ENCODE peak calls at places on chromosomes 12 and 14, in four cellular contexts. H is uterus, J is lower lobe of right lung, Q is GM20000. N is an unnamed sample.

GRCh38 chr14:99910337-99911268 is 117.4 kb downstream of the EML1 start:
- DNase-seq in H (no peak), J (no peak), Q (no peak), N (no peak)

GRCh38 chr12:95548539-95549391 is 2.5 kb downstream of the USP44 start:
- DNase-seq in H (peak; percentile 49), J (peak; percentile 76), Q (peak; percentile 62), N (peak; percentile 76)

GRCh38 chr14:65864549-65864948 is 452.0 kb downstream of the FUT8 start:
- DNase-seq in H (no peak), J (no peak), Q (no peak), N (no peak)

GRCh38 chr12:115172521-115172920 is 488.5 kb upstream of the TBX3 start:
- DNase-seq in H (no peak), J (no peak), Q (no peak), N (no peak)

GRCh38 chr14:101332281-101332680 is 229.0 kb upstream of the DIO3 start:
- DNase-seq in H (no peak), J (no peak), Q (no peak), N (no peak)

GRCh38 chr12:40989785-40990184 is 198.3 kb upstream of the PDZRN4 start:
- DNase-seq in H (no peak), J (no peak), Q (no peak), N (no peak)

GRCh38 chr12:20050166-20050565 is 318.2 kb upstream of the PDE3A start:
- DNase-seq in H (no peak), J (no peak), Q (no peak), N (no peak)

GRCh38 chr14:76708028-76708427 is 53.2 kb upstream of the VASH1 start:
- DNase-seq in H (no peak), J (no peak), Q (no peak), N (no peak)

GRCh38 chr14:101379842-101380241 is 181.5 kb upstream of the DIO3 start:
- DNase-seq in H (no peak), J (no peak), Q (no peak), N (no peak)

GRCh38 chr12:103969391-103969790 is 3.7 kb downstream of the TDG start:
- DNase-seq in H (no peak), J (no peak), Q (no peak), N (no peak)

GRCh38 chr12:106110626-106111300 is 28.0 kb downstream of the NUAK1 start:
- DNase-seq in H (no peak), J (no peak), Q (no peak), N (no peak)
- TF ChIP-seq CTCF in H (no peak), J (no peak), Q (no peak), N (no peak)

GRCh38 chr12:69708649-69709048 is 9.5 kb upstream of the BEST3 start:
- DNase-seq in H (no peak), J (no peak), Q (no peak), N (no peak)
- TF ChIP-seq CTCF in H (no peak), J (no peak), Q (no peak), N (peak; percentile 50)

DNA sequence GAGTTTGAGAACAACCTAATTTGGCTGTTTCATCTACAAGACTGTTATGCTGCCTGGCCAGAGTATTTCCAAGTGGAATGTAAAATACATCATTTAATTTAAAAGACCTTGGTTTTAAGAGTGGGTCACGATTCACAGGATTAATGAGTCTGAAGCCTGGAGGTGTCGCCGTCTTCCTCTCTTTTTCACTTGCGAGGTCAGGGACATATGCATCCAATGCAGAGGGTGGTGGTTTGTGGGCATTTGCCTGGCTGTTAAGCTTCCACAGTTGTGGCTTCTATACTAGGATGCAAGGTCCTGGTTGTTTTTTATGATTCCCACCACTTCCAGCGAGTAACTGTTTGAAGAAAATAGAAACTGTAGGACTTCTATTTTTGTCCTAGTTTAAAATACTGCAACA is 22.8 kb upstream of the RASSF3 start:
- DNase-seq in H (no peak), J (no peak), Q (no peak), N (no peak)
- TF ChIP-seq CTCF in H (no peak), J (no peak), Q (no peak), N (no peak)

DNA sequence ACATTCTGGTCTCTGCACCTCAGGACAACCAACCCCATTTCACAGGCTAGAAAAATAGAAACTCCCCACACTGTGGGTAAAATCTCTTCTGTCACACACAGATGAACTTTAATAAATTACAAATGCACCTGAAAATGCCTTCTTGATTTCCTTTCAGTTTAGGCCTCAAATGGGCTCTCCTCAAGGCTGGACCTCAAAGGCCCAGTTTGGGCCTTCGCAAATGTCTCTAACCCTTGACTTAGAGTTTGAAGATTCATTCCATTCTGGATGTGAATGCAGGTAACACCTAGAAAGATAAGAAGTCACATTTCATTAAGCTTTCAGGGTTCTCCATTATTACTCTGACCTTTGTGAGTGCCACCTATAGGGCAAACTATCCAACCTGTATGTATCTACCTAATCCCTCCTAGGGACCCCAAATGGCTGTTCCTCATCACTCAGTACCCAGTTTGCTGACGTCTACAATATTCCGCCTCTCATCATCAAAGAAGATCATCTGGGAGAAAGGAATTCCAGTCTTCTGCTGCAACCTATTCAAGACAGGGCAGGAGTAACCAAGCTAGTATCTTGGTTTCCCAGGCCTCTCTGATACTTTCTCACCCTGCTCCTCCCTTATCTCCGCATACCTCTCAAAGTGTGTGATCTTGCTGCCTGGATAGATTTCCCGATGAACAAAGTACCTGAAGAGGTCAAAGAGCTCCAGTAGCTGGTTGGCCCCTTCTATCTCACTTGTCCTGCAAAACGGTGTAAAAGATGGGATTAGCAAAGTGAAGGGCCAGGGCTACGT is 771 bp upstream of the CHMP4A start:
- DNase-seq in H (no peak), J (no peak), Q (no peak), N (no peak)
- TF ChIP-seq CTCF in H (no peak), J (no peak), Q (no peak), N (no peak)

GRCh38 chr14:58151701-58152568 is at the start of gene ARMH4:
- DNase-seq in H (peak; percentile 77), J (peak; percentile 89), Q (peak; percentile 70), N (peak; percentile 75)
- TF ChIP-seq CTCF in H (peak; percentile 9), J (peak; percentile 33), Q (no peak), N (no peak)

DNA sequence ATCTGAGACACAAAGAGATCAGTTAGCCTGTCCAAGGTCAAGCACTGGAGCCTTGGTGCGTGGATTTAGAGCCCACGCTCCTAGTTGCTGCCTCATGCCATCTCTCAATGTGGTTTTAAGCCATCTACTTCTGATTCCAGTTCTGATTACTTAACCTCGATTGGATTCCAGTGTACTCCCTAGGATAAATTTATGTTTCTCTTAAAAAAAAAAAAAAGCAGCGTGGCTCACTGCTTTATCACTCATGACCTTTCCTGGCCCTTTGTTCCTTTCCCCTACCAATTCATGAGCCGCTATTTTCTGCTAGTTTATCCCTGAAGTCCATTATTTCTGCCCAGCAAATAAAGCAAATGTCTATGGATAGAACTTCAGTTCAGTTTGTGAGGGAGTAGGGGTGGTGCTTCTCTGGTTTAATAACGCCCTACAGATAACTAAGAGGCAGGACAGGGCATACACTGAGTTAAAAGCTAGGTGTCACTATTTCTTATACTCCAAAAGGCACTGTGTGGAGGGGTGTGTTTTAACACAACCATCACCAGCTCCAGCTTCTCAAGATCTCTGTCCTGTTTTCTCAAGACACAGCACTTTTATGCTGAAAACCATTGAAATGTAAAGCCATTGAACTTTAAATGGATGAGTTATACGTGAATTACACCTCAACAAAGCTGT is 9.8 kb upstream of the PARP11 start:
- DNase-seq in H (no peak), J (no peak), Q (peak; percentile 35), N (no peak)
- TF ChIP-seq CTCF in H (no peak), J (peak; percentile 11), Q (no peak), N (peak; percentile 27)

DNA sequence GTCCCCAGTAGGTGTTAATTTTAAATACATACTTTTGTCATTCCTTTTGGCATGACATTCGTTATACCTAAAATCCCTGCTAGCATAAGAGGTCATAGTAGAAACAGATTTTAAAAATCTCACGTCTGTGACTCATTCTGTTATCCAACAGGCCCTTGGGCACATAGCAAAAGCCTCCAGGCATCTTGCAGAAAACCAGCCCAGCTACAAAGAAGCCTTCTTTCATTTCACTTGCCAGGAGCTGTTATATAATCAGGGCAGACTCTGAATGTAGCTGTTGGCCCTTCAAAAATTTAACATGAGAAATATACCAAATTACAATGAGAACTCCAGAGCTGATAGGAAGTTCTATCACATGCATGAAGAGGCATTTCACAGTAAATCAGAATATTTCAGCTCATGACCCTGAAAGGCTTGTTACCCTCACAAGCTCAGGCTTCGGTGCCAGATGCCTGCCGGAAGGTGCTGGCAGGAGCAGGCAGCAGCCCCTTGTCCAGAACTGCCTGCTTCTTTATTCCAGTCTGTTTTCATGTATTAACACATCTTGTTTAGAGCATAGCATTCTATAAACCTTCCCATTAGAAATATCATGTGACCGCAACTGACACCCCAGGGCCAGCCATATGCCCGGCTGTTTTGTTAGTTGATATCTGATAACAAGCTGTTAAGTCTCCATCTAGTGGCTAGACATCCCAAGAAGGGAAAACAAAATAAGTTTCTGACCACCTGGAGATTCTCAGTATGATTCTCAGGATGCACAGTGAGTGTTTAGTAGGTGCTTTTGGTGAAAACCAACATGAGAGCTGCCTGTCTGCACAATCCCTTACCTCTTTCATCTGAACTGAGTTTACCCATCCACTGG is 17.8 kb downstream of the E2F7 start:
- DNase-seq in H (no peak), J (no peak), Q (no peak), N (no peak)
- TF ChIP-seq CTCF in H (no peak), J (no peak), Q (no peak), N (no peak)

GRCh38 chr12:99948380-99948779 is 36.4 kb downstream of the ANKS1B start:
- DNase-seq in H (no peak), J (no peak), Q (no peak), N (no peak)
- TF ChIP-seq CTCF in H (no peak), J (no peak), Q (no peak), N (no peak)

GRCh38 chr12:26120561-26121274 is 4.1 kb downstream of the BHLHE41 start:
- DNase-seq in H (no peak), J (no peak), Q (no peak), N (no peak)

GRCh38 chr12:26118356-26118755 is 6.5 kb downstream of the BHLHE41 start:
- DNase-seq in H (no peak), J (no peak), Q (no peak), N (no peak)

GRCh38 chr12:26121323-26121740 is 3.5 kb downstream of the BHLHE41 start:
- DNase-seq in H (no peak), J (no peak), Q (no peak), N (no peak)

GRCh38 chr12:26117321-26117720 is 7.5 kb downstream of the BHLHE41 start:
- DNase-seq in H (no peak), J (no peak), Q (no peak), N (no peak)

DNA sequence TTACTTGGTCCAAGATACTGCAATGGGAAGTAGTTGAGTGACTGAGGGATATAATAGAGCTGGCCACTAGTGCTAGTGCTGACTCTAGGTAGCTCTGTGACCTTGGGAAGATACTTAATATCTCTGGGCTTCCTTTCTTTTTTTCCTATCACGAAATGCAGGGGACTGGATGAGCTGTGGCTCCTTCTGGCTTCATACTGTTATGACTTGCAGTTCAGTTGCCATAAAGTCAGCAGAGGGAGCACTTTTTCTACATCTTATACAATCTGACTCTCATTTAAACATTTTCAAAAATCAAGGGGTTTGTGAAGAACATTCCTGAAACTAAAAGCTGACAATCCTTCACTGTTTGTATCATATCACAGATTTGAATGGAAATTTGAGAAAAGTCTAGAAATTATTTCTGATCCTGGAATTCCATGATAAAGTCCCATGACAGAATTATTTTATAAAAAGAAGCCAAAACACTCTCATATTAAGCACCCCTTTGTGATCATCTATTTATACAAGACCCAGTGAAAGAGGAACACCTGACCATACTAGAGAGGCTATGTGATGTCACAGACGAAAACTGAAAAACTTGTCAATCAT is 5.4 kb downstream of the BHLHE41 start:
- DNase-seq in H (no peak), J (no peak), Q (peak; percentile 52), N (no peak)
- TF ChIP-seq CTCF in H (peak; percentile 51), J (peak; percentile 54), Q (peak; percentile 1), N (no peak)